ENCODE peak calls at places on chromosomes 11 and 22, in six cellular contexts. One of them, this sample, is unnamed.

GRCh38 chr11:61119571-61119970 is 17.3 kb downstream of the CD5 start:
- DNase-seq in T-helper 1 cell: no peak
- DNase-seq in psoas muscle: no peak
- DNase-seq in stimulated activated naive B cell treated with anti-CD40 and anti-IgM and Interleukin-4, amounts not matched to agents 10 μg/mL and 1 μg/mL and 100 μg/mL, for 72 hours: no peak
- DNase-seq in T-helper 9 cell: no peak
- DNase-seq in NCI-H1092: no peak
- DNase-seq in this sample: no peak

GRCh38 chr11:72583616-72584292 is 90.5 kb downstream of the PDE2A start:
- DNase-seq in T-helper 1 cell: no peak
- DNase-seq in psoas muscle: no peak
- DNase-seq in stimulated activated naive B cell treated with anti-CD40 and anti-IgM and Interleukin-4, amounts not matched to agents 10 μg/mL and 1 μg/mL and 100 μg/mL, for 72 hours: no peak
- DNase-seq in T-helper 9 cell: no peak
- DNase-seq in NCI-H1092: no peak
- DNase-seq in this sample: no peak

GRCh38 chr11:57751676-57752253 is at the start of gene BTBD18:
- DNase-seq in T-helper 1 cell: no peak
- DNase-seq in psoas muscle: no peak
- DNase-seq in stimulated activated naive B cell treated with anti-CD40 and anti-IgM and Interleukin-4, amounts not matched to agents 10 μg/mL and 1 μg/mL and 100 μg/mL, for 72 hours: no peak
- DNase-seq in T-helper 9 cell: no peak
- DNase-seq in NCI-H1092: no peak
- DNase-seq in this sample: peak

GRCh38 chr11:21988477-21988876 is 204.4 kb upstream of the ANO5 start:
- DNase-seq in T-helper 1 cell: no peak
- DNase-seq in psoas muscle: no peak
- DNase-seq in stimulated activated naive B cell treated with anti-CD40 and anti-IgM and Interleukin-4, amounts not matched to agents 10 μg/mL and 1 μg/mL and 100 μg/mL, for 72 hours: no peak
- DNase-seq in T-helper 9 cell: no peak
- DNase-seq in NCI-H1092: no peak
- DNase-seq in this sample: no peak

GRCh38 chr11:128506999-128507591 is 80.3 kb downstream of the ETS1 start:
- DNase-seq in T-helper 1 cell: no peak
- DNase-seq in psoas muscle: peak
- DNase-seq in stimulated activated naive B cell treated with anti-CD40 and anti-IgM and Interleukin-4, amounts not matched to agents 10 μg/mL and 1 μg/mL and 100 μg/mL, for 72 hours: no peak
- DNase-seq in T-helper 9 cell: no peak
- DNase-seq in NCI-H1092: peak
- DNase-seq in this sample: no peak

GRCh38 chr11:129230006-129230405 is 37.9 kb upstream of the ARHGAP32 start:
- DNase-seq in T-helper 1 cell: no peak
- DNase-seq in psoas muscle: no peak
- DNase-seq in stimulated activated naive B cell treated with anti-CD40 and anti-IgM and Interleukin-4, amounts not matched to agents 10 μg/mL and 1 μg/mL and 100 μg/mL, for 72 hours: no peak
- DNase-seq in T-helper 9 cell: no peak
- DNase-seq in NCI-H1092: no peak
- DNase-seq in this sample: no peak

GRCh38 chr11:14544611-14545010 is 24.4 kb upstream of the PSMA1 start:
- DNase-seq in T-helper 1 cell: no peak
- DNase-seq in psoas muscle: no peak
- DNase-seq in stimulated activated naive B cell treated with anti-CD40 and anti-IgM and Interleukin-4, amounts not matched to agents 10 μg/mL and 1 μg/mL and 100 μg/mL, for 72 hours: no peak
- DNase-seq in T-helper 9 cell: no peak
- DNase-seq in NCI-H1092: no peak
- DNase-seq in this sample: no peak

GRCh38 chr22:25564979-25565677 is 653 bp downstream of the GRK3 start:
- DNase-seq in T-helper 1 cell: no peak
- DNase-seq in psoas muscle: peak
- DNase-seq in stimulated activated naive B cell treated with anti-CD40 and anti-IgM and Interleukin-4, amounts not matched to agents 10 μg/mL and 1 μg/mL and 100 μg/mL, for 72 hours: peak
- DNase-seq in T-helper 9 cell: no peak
- DNase-seq in NCI-H1092: no peak
- DNase-seq in this sample: no peak

GRCh38 chr22:44535362-44536095 is 37.5 kb upstream of the RTL6 start:
- DNase-seq in T-helper 1 cell: no peak
- DNase-seq in psoas muscle: no peak
- DNase-seq in stimulated activated naive B cell treated with anti-CD40 and anti-IgM and Interleukin-4, amounts not matched to agents 10 μg/mL and 1 μg/mL and 100 μg/mL, for 72 hours: no peak
- DNase-seq in T-helper 9 cell: no peak
- DNase-seq in NCI-H1092: no peak
- DNase-seq in this sample: no peak

GRCh38 chr22:27105142-27106025 is 448.0 kb downstream of the MIAT start:
- DNase-seq in T-helper 1 cell: no peak
- DNase-seq in psoas muscle: peak
- DNase-seq in stimulated activated naive B cell treated with anti-CD40 and anti-IgM and Interleukin-4, amounts not matched to agents 10 μg/mL and 1 μg/mL and 100 μg/mL, for 72 hours: no peak
- DNase-seq in T-helper 9 cell: no peak
- DNase-seq in NCI-H1092: no peak
- DNase-seq in this sample: no peak

GRCh38 chr11:129691154-129691553 is 124.5 kb upstream of the TMEM45B start:
- DNase-seq in T-helper 1 cell: no peak
- DNase-seq in psoas muscle: no peak
- DNase-seq in stimulated activated naive B cell treated with anti-CD40 and anti-IgM and Interleukin-4, amounts not matched to agents 10 μg/mL and 1 μg/mL and 100 μg/mL, for 72 hours: no peak
- DNase-seq in T-helper 9 cell: no peak
- DNase-seq in NCI-H1092: no peak
- DNase-seq in this sample: peak

GRCh38 chr22:48863965-48864538 is 963.6 kb downstream of the BRD1 start:
- DNase-seq in T-helper 1 cell: no peak
- DNase-seq in psoas muscle: no peak
- DNase-seq in stimulated activated naive B cell treated with anti-CD40 and anti-IgM and Interleukin-4, amounts not matched to agents 10 μg/mL and 1 μg/mL and 100 μg/mL, for 72 hours: no peak
- DNase-seq in T-helper 9 cell: no peak
- DNase-seq in NCI-H1092: no peak
- DNase-seq in this sample: no peak

This sample was measured in GM10248.